ENCODE peak calls at places on chromosomes 3 and 15, in four cellular contexts. K is OCI-LY7, T is heart right ventricle, L is MM.1S. J is an unnamed sample.
A peak's percentile ranks its signal among the peaks of the same experiment; 100 is the strongest.

GRCh38 chr3:13209334-13209733 is 136.1 kb upstream of the IQSEC1 start:
- DNase-seq in K (no peak), T (no peak), L (no peak), J (no peak)

GRCh38 chr15:79970921-79971434 is at the start of gene BCL2A1:
- DNase-seq in K (peak; percentile 51), T (no peak), L (no peak), J (peak; percentile 55)

GRCh38 chr15:70956196-70956595 is 63.6 kb downstream of the LRRC49 start:
- DNase-seq in K (no peak), T (no peak), L (no peak), J (no peak)

GRCh38 chr3:174425422-174425821 is 433.7 kb upstream of the NAALADL2 start:
- DNase-seq in K (no peak), T (no peak), L (no peak), J (no peak)

GRCh38 chr15:28990390-28990789 is 104.6 kb downstream of the APBA2 start:
- DNase-seq in K (no peak), T (no peak), L (no peak), J (peak; percentile 27)

GRCh38 chr3:117589454-117589853 is 879.9 kb downstream of the TUSC7 start:
- DNase-seq in K (no peak), T (no peak), L (peak; percentile 22), J (no peak)

GRCh38 chr3:166661621-166662020 is 718.5 kb downstream of the ZBBX start:
- DNase-seq in K (peak; percentile 52), T (no peak), L (peak; percentile 25), J (no peak)

GRCh38 chr3:183123891-183124290 is 24.6 kb upstream of the MCCC1 start:
- DNase-seq in K (no peak), T (no peak), L (no peak), J (no peak)

GRCh38 chr3:4561661-4562060 is 68.5 kb downstream of the ITPR1 start:
- DNase-seq in K (no peak), T (no peak), L (no peak), J (no peak)

GRCh38 chr15:32825219-32825618 is 107.4 kb downstream of the GREM1 start:
- DNase-seq in K (no peak), T (no peak), L (no peak), J (no peak)

GRCh38 chr15:87878161-87878560 is 378.4 kb downstream of the NTRK3 start:
- DNase-seq in K (no peak), T (no peak), L (no peak), J (no peak)

GRCh38 chr3:23739536-23739935 is 66.2 kb upstream of the UBE2E1 start:
- DNase-seq in K (no peak), T (no peak), L (no peak), J (no peak)

GRCh38 chr3:23741403-23741706 is 64.4 kb upstream of the UBE2E1 start:
- DNase-seq in K (no peak), T (no peak), L (no peak), J (no peak)

GRCh38 chr3:23738946-23739345 is 66.8 kb upstream of the UBE2E1 start:
- DNase-seq in K (no peak), T (no peak), L (no peak), J (no peak)

GRCh38 chr3:23743141-23743784 is 62.5 kb upstream of the UBE2E1 start:
- DNase-seq in K (no peak), T (no peak), L (no peak), J (no peak)

GRCh38 chr3:23740517-23741402 is 65.0 kb upstream of the UBE2E1 start:
- DNase-seq in K (peak; percentile 51), T (no peak), L (peak; percentile 65), J (no peak)
- H3K4me3 ChIP-seq in K (no peak overlapping the region), T (no peak overlapping the region), L (no peak overlapping the region), J (no peak overlapping the region)

GRCh38 chr3:54120657-54121403 is 1.5 kb upstream of the CACNA2D3 start:
- DNase-seq in K (peak; percentile 59), T (peak; percentile 17), L (peak; percentile 39), J (no peak)
- H3K4me3 ChIP-seq in K (peak overlapping the region; percentile 62), T (peak overlapping the region; percentile 62), L (peak overlapping the region; percentile 47), J (no peak overlapping the region)

GRCh38 chr3:187744169-187745151 is 808 bp downstream of the BCL6 start:
- DNase-seq in K (peak; percentile 59), T (peak; percentile 55), L (peak; percentile 31), J (no peak)
- H3K4me3 ChIP-seq in K (peak overlapping the region; percentile 86), T (peak overlapping the region; percentile 95), L (peak overlapping the region; percentile 65), J (peak overlapping the region; percentile 72)

DNA sequence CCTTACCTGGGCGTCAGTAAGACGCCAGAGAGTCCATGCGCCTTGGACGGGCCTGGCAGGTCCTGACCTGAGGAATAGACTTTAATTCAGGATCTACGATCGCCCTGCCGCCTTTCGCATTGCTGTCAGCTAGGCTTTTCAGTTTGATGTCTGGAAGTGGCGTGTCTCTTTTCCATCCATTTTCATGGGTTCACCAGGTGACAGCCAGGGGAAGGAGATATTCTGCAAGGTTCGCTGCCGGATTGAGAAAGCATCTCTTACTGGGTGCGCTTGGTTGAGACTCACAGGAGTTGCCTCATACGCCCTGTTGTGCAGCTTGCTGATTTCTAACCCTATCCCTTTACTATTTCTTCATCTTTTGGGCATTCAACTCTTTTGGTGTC is 7.4 kb downstream of the EPHA3 start:
- DNase-seq in K (no peak), T (no peak), L (no peak), J (no peak)
- H3K4me3 ChIP-seq in K (no peak overlapping the region), T (peak overlapping the region; percentile 53), L (peak overlapping the region; percentile 61), J (peak overlapping the region; percentile 54)

DNA sequence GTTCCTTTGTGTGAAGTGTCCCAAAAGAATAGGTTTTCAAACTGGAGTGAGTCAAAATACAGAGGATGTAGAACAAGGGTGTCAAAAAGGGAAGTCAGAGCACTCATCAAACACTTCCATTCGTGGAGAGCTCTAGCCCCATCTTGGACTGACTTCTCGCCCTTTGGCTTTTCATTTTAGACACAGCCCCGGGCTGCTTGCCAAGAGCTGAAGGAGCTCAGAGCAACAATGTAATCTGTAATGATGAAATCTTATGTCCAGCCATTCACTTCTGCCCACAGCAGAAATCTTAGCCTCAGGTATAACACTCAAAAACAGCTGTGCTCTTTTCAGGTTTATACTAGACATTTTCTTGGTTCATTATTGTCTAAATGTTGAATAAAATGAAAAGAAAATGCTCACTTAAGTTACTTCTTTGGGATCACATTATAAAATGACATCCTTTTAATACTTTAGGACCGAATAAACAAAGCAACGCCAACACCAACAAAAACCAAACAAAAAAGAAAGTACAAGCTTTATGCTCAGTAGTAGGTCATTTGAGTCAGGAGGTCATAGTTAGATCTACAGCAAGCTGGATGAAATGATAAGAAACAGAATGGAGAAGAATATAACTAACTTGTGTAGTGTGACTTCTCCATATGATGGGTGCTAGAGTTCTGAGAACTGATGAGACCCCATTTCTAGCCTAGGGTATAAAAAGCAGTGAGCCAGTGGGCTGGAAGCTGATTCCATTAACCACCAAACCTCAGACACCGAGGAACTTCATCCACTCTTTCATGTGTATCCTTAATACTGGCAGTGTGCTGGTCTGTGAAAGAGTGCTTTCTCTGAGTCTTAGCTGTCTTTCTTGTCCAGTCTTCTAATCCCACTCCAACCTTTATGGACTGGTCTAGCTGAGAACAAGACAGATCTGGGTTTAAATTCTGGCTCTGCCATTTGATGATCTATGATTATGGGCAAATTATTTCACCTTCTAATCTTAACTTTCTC is 131.8 kb upstream of the SLC7A14 start:
- DNase-seq in K (no peak), T (peak; percentile 20), L (no peak), J (no peak)
- H3K4me3 ChIP-seq in K (no peak overlapping the region), T (no peak overlapping the region), L (no peak overlapping the region), J (no peak overlapping the region)

DNA sequence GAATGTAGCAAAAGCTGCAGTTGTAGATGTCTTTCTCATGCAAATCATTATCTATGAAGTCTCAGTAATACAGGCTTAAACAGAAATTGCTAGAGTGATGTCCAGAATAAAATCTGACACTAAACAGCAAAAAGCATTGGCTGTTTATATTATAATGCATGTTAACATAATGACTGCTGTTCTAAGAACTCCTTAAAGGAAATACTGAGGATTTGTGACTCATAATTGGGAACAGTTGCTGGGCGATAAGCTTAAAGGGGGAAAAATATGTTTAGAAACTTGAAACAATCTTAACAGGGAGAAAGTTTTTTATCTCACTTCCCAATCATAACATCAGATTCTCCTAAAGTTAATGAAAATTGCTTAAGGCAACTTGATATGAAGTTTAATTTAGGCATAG is 17.5 kb downstream of the TIPARP start:
- DNase-seq in K (no peak), T (no peak), L (no peak), J (no peak)
- H3K4me3 ChIP-seq in K (no peak overlapping the region), T (peak overlapping the region; percentile 6), L (no peak overlapping the region), J (no peak overlapping the region)

DNA sequence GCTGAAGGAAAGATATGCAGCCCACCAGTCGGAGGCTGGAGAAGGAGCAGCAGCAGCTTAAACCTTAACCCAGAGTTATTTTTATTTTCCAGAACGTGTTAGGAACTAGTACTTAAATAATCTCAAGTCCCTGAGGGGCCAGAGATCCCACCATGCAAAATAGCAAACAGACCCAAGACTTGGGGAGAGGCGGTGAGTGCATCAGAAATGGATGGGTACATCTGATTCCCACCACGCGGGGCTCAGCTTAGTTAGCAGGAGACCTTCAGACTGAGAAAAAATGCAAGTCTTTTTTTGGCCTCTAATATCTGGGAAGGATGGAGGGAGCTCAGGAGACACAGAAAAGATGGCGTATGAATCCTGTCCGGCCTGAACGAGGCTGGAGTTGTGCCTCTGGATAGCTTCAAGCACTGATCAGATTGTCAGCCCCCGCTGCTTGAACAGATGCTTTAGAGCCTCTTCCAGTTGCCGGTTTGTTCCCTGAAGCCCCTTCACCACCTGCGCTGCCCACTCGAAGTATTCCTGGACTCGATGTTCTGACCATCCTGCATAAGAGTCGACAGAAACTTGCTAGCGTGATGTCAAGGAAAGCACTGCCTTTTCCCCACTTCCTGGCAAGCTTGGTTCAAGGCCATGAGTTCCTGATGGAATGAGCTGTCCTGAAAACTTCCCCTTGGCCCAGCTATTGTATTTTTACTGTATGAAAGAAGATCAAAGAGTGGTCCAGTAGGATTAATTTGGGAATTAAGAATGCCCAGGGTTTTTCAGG is 1.3 kb downstream of the HDDC3 start:
- DNase-seq in K (peak; percentile 33), T (no peak), L (peak; percentile 17), J (no peak)
- H3K4me3 ChIP-seq in K (peak overlapping the region; percentile 79), T (peak overlapping the region; percentile 92), L (peak overlapping the region; percentile 80), J (peak overlapping the region; percentile 99)

GRCh38 chr3:50592568-50592967 is 19.0 kb downstream of the CISH start:
- DNase-seq in K (no peak), T (no peak), L (no peak), J (no peak)
- H3K4me3 ChIP-seq in K (no peak overlapping the region), T (no peak overlapping the region), L (no peak overlapping the region), J (no peak overlapping the region)

GRCh38 chr15:78340243-78341056 is at the start of gene CRABP1:
- DNase-seq in K (no peak), T (no peak), L (no peak), J (no peak)
- H3K4me3 ChIP-seq in K (no peak within 1 kb of the TSS), T (peak within 1 kb of the TSS; percentile 23), L (no peak within 1 kb of the TSS), J (no peak within 1 kb of the TSS)

DNA sequence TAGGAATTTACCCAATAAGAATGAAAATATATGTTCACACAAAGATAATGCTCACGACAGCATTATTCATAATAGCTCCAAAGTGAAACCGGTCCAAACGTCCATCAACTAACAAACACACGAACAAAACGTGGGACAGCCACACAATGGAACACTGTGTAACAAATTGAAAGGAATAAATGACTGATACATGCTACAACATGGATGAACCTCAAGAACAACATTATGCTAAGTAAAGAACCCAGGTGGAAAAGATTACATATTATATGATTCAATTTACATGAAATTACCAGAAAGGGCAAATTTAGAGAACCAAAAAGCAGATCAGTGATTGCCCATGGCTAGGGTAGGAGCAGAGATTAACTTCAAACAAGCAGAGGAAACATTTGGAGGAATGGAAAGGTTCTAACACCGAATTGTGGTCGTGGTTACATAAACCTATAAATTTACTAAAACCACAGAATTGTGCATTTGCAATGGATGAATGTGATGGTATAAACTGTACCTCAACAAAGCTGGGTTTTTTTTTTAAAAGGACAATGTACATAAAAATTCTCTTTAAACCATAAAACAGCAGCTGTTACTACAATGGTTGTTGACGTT is 76.3 kb downstream of the XXYLT1 start:
- DNase-seq in K (no peak), T (no peak), L (no peak), J (peak; percentile 58)
- H3K4me3 ChIP-seq in K (no peak overlapping the region), T (no peak overlapping the region), L (no peak overlapping the region), J (no peak overlapping the region)

J was measured in Jurkat, Clone E6-1.